ENCODE peak calls at places on chromosomes 3 and 15, in nine cellular contexts. One of them, this sample, is unnamed.

GRCh38 chr3:187545391-187545790 is 124.8 kb downstream of the SST start:
- DNase-seq in psoas muscle: no peak
- DNase-seq in HL-60: no peak
- DNase-seq in adrenal gland: no peak
- DNase-seq in tibial artery: no peak
- DNase-seq in HepG2: no peak
- DNase-seq in CD8-positive, alpha-beta T cell: no peak
- DNase-seq in Peyer's patch: no peak
- DNase-seq in ovary: no peak
- DNase-seq in this sample: no peak

GRCh38 chr3:63809607-63810006 is 9.5 kb upstream of the C3orf49 start:
- DNase-seq in psoas muscle: no peak
- DNase-seq in HL-60: no peak
- DNase-seq in adrenal gland: no peak
- DNase-seq in tibial artery: no peak
- DNase-seq in HepG2: peak
- DNase-seq in CD8-positive, alpha-beta T cell: no peak
- DNase-seq in Peyer's patch: no peak
- DNase-seq in ovary: no peak
- DNase-seq in this sample: no peak

GRCh38 chr15:34490421-34491193 is 53.0 kb upstream of the GOLGA8A start:
- DNase-seq in psoas muscle: no peak
- DNase-seq in HL-60: no peak
- DNase-seq in adrenal gland: no peak
- DNase-seq in tibial artery: no peak
- DNase-seq in HepG2: no peak
- DNase-seq in CD8-positive, alpha-beta T cell: no peak
- DNase-seq in Peyer's patch: no peak
- DNase-seq in ovary: no peak
- DNase-seq in this sample: no peak

GRCh38 chr3:187719628-187720336 is 17.4 kb upstream of the RTP2 start:
- DNase-seq in psoas muscle: peak
- DNase-seq in HL-60: no peak
- DNase-seq in adrenal gland: peak
- DNase-seq in tibial artery: no peak
- DNase-seq in HepG2: peak
- DNase-seq in CD8-positive, alpha-beta T cell: no peak
- DNase-seq in Peyer's patch: no peak
- DNase-seq in ovary: no peak
- DNase-seq in this sample: no peak

GRCh38 chr3:139491027-139491700 is 14.8 kb upstream of the RBP2 start:
- DNase-seq in psoas muscle: no peak
- DNase-seq in HL-60: no peak
- DNase-seq in adrenal gland: no peak
- DNase-seq in tibial artery: no peak
- DNase-seq in HepG2: peak
- DNase-seq in CD8-positive, alpha-beta T cell: no peak
- DNase-seq in Peyer's patch: no peak
- DNase-seq in ovary: no peak
- DNase-seq in this sample: no peak

GRCh38 chr15:70186152-70186551 is 88.4 kb upstream of the TLE3 start:
- DNase-seq in psoas muscle: no peak
- DNase-seq in HL-60: no peak
- DNase-seq in adrenal gland: no peak
- DNase-seq in tibial artery: no peak
- DNase-seq in HepG2: no peak
- DNase-seq in CD8-positive, alpha-beta T cell: no peak
- DNase-seq in Peyer's patch: no peak
- DNase-seq in ovary: no peak
- DNase-seq in this sample: no peak

GRCh38 chr15:66786222-66786621 is 84.2 kb downstream of the SMAD6 start:
- DNase-seq in psoas muscle: no peak
- DNase-seq in HL-60: no peak
- DNase-seq in adrenal gland: no peak
- DNase-seq in tibial artery: no peak
- DNase-seq in HepG2: no peak
- DNase-seq in CD8-positive, alpha-beta T cell: no peak
- DNase-seq in Peyer's patch: no peak
- DNase-seq in ovary: no peak
- DNase-seq in this sample: no peak

GRCh38 chr15:90530250-90531051 is 728 bp downstream of the CRTC3 start:
- DNase-seq in psoas muscle: peak
- DNase-seq in HL-60: peak
- DNase-seq in adrenal gland: peak
- DNase-seq in tibial artery: peak
- DNase-seq in HepG2: no peak
- DNase-seq in CD8-positive, alpha-beta T cell: no peak
- DNase-seq in Peyer's patch: peak
- DNase-seq in ovary: peak
- DNase-seq in this sample: peak

GRCh38 chr3:15539066-15539465 is 17.6 kb upstream of the COLQ start:
- DNase-seq in psoas muscle: no peak
- DNase-seq in HL-60: no peak
- DNase-seq in adrenal gland: no peak
- DNase-seq in tibial artery: no peak
- DNase-seq in HepG2: no peak
- DNase-seq in CD8-positive, alpha-beta T cell: no peak
- DNase-seq in Peyer's patch: no peak
- DNase-seq in ovary: no peak
- DNase-seq in this sample: no peak

GRCh38 chr3:66452247-66453040 is 48.4 kb downstream of the LRIG1 start:
- DNase-seq in psoas muscle: no peak
- DNase-seq in HL-60: no peak
- DNase-seq in adrenal gland: no peak
- DNase-seq in tibial artery: peak
- DNase-seq in HepG2: no peak
- DNase-seq in CD8-positive, alpha-beta T cell: no peak
- DNase-seq in Peyer's patch: no peak
- DNase-seq in ovary: no peak
- DNase-seq in this sample: no peak

GRCh38 chr3:169836942-169837275 is 24.2 kb upstream of the LRRC34 start:
- DNase-seq in psoas muscle: no peak
- DNase-seq in HL-60: no peak
- DNase-seq in adrenal gland: no peak
- DNase-seq in tibial artery: no peak
- DNase-seq in HepG2: no peak
- DNase-seq in CD8-positive, alpha-beta T cell: no peak
- DNase-seq in Peyer's patch: no peak
- DNase-seq in ovary: no peak
- DNase-seq in this sample: no peak

GRCh38 chr3:107242579-107242978 is 134.7 kb upstream of the CCDC54 start:
- DNase-seq in psoas muscle: no peak
- DNase-seq in HL-60: no peak
- DNase-seq in adrenal gland: no peak
- DNase-seq in tibial artery: no peak
- DNase-seq in HepG2: no peak
- DNase-seq in CD8-positive, alpha-beta T cell: no peak
- DNase-seq in Peyer's patch: no peak
- DNase-seq in ovary: no peak
- DNase-seq in this sample: no peak

GRCh38 chr3:44805960-44806359 is 44.4 kb downstream of the KIF15 start:
- DNase-seq in psoas muscle: no peak
- DNase-seq in HL-60: no peak
- DNase-seq in adrenal gland: no peak
- DNase-seq in tibial artery: no peak
- DNase-seq in HepG2: no peak
- DNase-seq in CD8-positive, alpha-beta T cell: no peak
- DNase-seq in Peyer's patch: no peak
- DNase-seq in ovary: no peak
- DNase-seq in this sample: no peak

GRCh38 chr3:121324320-121324719 is 221.5 kb downstream of the POLQ start:
- DNase-seq in psoas muscle: no peak
- DNase-seq in HL-60: no peak
- DNase-seq in adrenal gland: no peak
- DNase-seq in tibial artery: no peak
- DNase-seq in HepG2: no peak
- DNase-seq in CD8-positive, alpha-beta T cell: no peak
- DNase-seq in Peyer's patch: no peak
- DNase-seq in ovary: no peak
- DNase-seq in this sample: no peak

GRCh38 chr3:167976880-167977498 is 118.7 kb downstream of the GOLIM4 start:
- DNase-seq in psoas muscle: no peak
- DNase-seq in HL-60: no peak
- DNase-seq in adrenal gland: no peak
- DNase-seq in tibial artery: no peak
- DNase-seq in HepG2: peak
- DNase-seq in CD8-positive, alpha-beta T cell: no peak
- DNase-seq in Peyer's patch: no peak
- DNase-seq in ovary: no peak
- DNase-seq in this sample: no peak

GRCh38 chr15:59632714-59633113 is 21.1 kb downstream of the GCNT3 start:
- DNase-seq in psoas muscle: no peak
- DNase-seq in HL-60: no peak
- DNase-seq in adrenal gland: no peak
- DNase-seq in tibial artery: no peak
- DNase-seq in HepG2: peak
- DNase-seq in CD8-positive, alpha-beta T cell: no peak
- DNase-seq in Peyer's patch: no peak
- DNase-seq in ovary: no peak
- DNase-seq in this sample: no peak
- TF ChIP-seq CTCF in psoas muscle: no peak
- TF ChIP-seq CTCF in HL-60: no peak
- TF ChIP-seq CTCF in adrenal gland: peak
- TF ChIP-seq CTCF in tibial artery: no peak
- TF ChIP-seq CTCF in HepG2: peak
- TF ChIP-seq CTCF in CD8-positive, alpha-beta T cell: no peak
- TF ChIP-seq CTCF in Peyer's patch: peak
- TF ChIP-seq CTCF in ovary: no peak
- TF ChIP-seq CTCF in this sample: no peak

GRCh38 chr3:105865867-105866350 is 2.9 kb downstream of the CBLB start:
- DNase-seq in psoas muscle: no peak
- DNase-seq in HL-60: no peak
- DNase-seq in adrenal gland: no peak
- DNase-seq in tibial artery: no peak
- DNase-seq in HepG2: no peak
- DNase-seq in CD8-positive, alpha-beta T cell: no peak
- DNase-seq in Peyer's patch: no peak
- DNase-seq in ovary: no peak
- DNase-seq in this sample: no peak

GRCh38 chr3:105865016-105865623 is 3.7 kb downstream of the CBLB start:
- DNase-seq in psoas muscle: no peak
- DNase-seq in HL-60: no peak
- DNase-seq in adrenal gland: no peak
- DNase-seq in tibial artery: no peak
- DNase-seq in HepG2: no peak
- DNase-seq in CD8-positive, alpha-beta T cell: no peak
- DNase-seq in Peyer's patch: no peak
- DNase-seq in ovary: no peak
- DNase-seq in this sample: no peak

GRCh38 chr3:105862217-105862616 is 6.6 kb downstream of the CBLB start:
- DNase-seq in psoas muscle: no peak
- DNase-seq in HL-60: peak
- DNase-seq in adrenal gland: no peak
- DNase-seq in tibial artery: no peak
- DNase-seq in HepG2: no peak
- DNase-seq in CD8-positive, alpha-beta T cell: no peak
- DNase-seq in Peyer's patch: peak
- DNase-seq in ovary: no peak
- DNase-seq in this sample: no peak

GRCh38 chr3:105860649-105861048 is 8.2 kb downstream of the CBLB start:
- DNase-seq in psoas muscle: no peak
- DNase-seq in HL-60: no peak
- DNase-seq in adrenal gland: no peak
- DNase-seq in tibial artery: no peak
- DNase-seq in HepG2: no peak
- DNase-seq in CD8-positive, alpha-beta T cell: no peak
- DNase-seq in Peyer's patch: no peak
- DNase-seq in ovary: no peak
- DNase-seq in this sample: no peak

GRCh38 chr3:105863608-105864007 is 5.2 kb downstream of the CBLB start:
- DNase-seq in psoas muscle: no peak
- DNase-seq in HL-60: no peak
- DNase-seq in adrenal gland: no peak
- DNase-seq in tibial artery: no peak
- DNase-seq in HepG2: no peak
- DNase-seq in CD8-positive, alpha-beta T cell: no peak
- DNase-seq in Peyer's patch: no peak
- DNase-seq in ovary: no peak
- DNase-seq in this sample: no peak
- H3K4me3 ChIP-seq in psoas muscle: no peak
- H3K4me3 ChIP-seq in HL-60: no peak
- H3K4me3 ChIP-seq in adrenal gland: no peak
- H3K4me3 ChIP-seq in tibial artery: no peak
- H3K4me3 ChIP-seq in HepG2: no peak
- H3K4me3 ChIP-seq in CD8-positive, alpha-beta T cell: no peak
- H3K4me3 ChIP-seq in Peyer's patch: no peak
- H3K4me3 ChIP-seq in ovary: no peak
- H3K4me3 ChIP-seq in this sample: no peak

GRCh38 chr3:81311321-81311720 is 450.1 kb downstream of the GBE1 start:
- DNase-seq in psoas muscle: no peak
- DNase-seq in HL-60: no peak
- DNase-seq in adrenal gland: no peak
- DNase-seq in tibial artery: no peak
- DNase-seq in HepG2: no peak
- DNase-seq in CD8-positive, alpha-beta T cell: no peak
- DNase-seq in Peyer's patch: no peak
- DNase-seq in ovary: no peak
- DNase-seq in this sample: no peak

GRCh38 chr3:81303326-81303725 is 458.1 kb downstream of the GBE1 start:
- DNase-seq in psoas muscle: no peak
- DNase-seq in HL-60: no peak
- DNase-seq in adrenal gland: no peak
- DNase-seq in tibial artery: no peak
- DNase-seq in HepG2: no peak
- DNase-seq in CD8-positive, alpha-beta T cell: no peak
- DNase-seq in Peyer's patch: no peak
- DNase-seq in ovary: no peak
- DNase-seq in this sample: no peak

GRCh38 chr3:81307221-81307620 is 454.2 kb downstream of the GBE1 start:
- DNase-seq in psoas muscle: no peak
- DNase-seq in HL-60: no peak
- DNase-seq in adrenal gland: no peak
- DNase-seq in tibial artery: no peak
- DNase-seq in HepG2: no peak
- DNase-seq in CD8-positive, alpha-beta T cell: no peak
- DNase-seq in Peyer's patch: no peak
- DNase-seq in ovary: no peak
- DNase-seq in this sample: no peak

DNA sequence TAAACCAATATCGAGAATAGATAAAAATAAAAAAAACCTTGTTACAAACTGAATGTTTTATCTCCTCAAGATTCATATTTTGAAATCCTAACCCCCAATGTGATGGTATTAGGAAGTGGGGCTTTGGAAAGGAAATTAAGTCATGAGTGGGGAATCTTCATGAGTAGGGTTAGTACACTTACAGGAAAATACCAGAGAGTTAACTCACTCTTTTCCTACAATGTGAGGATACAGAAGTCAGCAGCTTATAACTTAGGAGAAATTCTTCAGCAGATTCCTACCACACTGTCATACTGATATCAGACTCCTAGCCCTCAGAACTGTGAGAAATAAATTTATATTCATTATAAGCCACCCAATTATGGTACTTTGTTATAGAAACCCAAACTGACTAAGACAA is 453.1 kb downstream of the GBE1 start:
- DNase-seq in psoas muscle: no peak
- DNase-seq in HL-60: no peak
- DNase-seq in adrenal gland: no peak
- DNase-seq in tibial artery: no peak
- DNase-seq in HepG2: no peak
- DNase-seq in CD8-positive, alpha-beta T cell: no peak
- DNase-seq in Peyer's patch: no peak
- DNase-seq in ovary: no peak
- DNase-seq in this sample: no peak
- H3K27ac ChIP-seq in psoas muscle: no peak
- H3K27ac ChIP-seq in HL-60: no peak
- H3K27ac ChIP-seq in adrenal gland: no peak
- H3K27ac ChIP-seq in tibial artery: no peak
- H3K27ac ChIP-seq in HepG2: no peak
- H3K27ac ChIP-seq in CD8-positive, alpha-beta T cell: no peak
- H3K27ac ChIP-seq in Peyer's patch: no peak
- H3K27ac ChIP-seq in ovary: no peak
- H3K27ac ChIP-seq in this sample: no peak

GRCh38 chr3:68017069-68017468 is 362.7 kb upstream of the SUCLG2 start:
- DNase-seq in psoas muscle: no peak
- DNase-seq in HL-60: no peak
- DNase-seq in adrenal gland: no peak
- DNase-seq in tibial artery: no peak
- DNase-seq in HepG2: peak
- DNase-seq in CD8-positive, alpha-beta T cell: no peak
- DNase-seq in Peyer's patch: no peak
- DNase-seq in ovary: no peak
- DNase-seq in this sample: no peak
- TF ChIP-seq CTCF in psoas muscle: no peak
- TF ChIP-seq CTCF in HL-60: no peak
- TF ChIP-seq CTCF in adrenal gland: no peak
- TF ChIP-seq CTCF in tibial artery: no peak
- TF ChIP-seq CTCF in HepG2: peak
- TF ChIP-seq CTCF in CD8-positive, alpha-beta T cell: no peak
- TF ChIP-seq CTCF in Peyer's patch: no peak
- TF ChIP-seq CTCF in ovary: no peak
- TF ChIP-seq CTCF in this sample: no peak